ENCODE peak calls at places on chromosome 1, in five cellular contexts. S is uterus, G is A549, I is tibial nerve, D is thyroid gland. K is an unnamed sample.

GRCh38 chr1:44249543-44249942 is 36.3 kb downstream of the DMAP1 start:
- DNase-seq in S (no peak), G (no peak), I (no peak), D (peak; percentile 11), K (no peak)

GRCh38 chr1:197224160-197224559 is 43.9 kb upstream of the CRB1 start:
- DNase-seq in S (no peak), G (no peak), I (no peak), D (no peak), K (no peak)

GRCh38 chr1:8152731-8153702 is 126.9 kb upstream of the ERRFI1 start:
- DNase-seq in S (no peak), G (peak; percentile 27), I (no peak), D (no peak), K (no peak)

GRCh38 chr1:215119719-215120118 is 37.2 kb downstream of the KCNK2 start:
- DNase-seq in S (no peak), G (no peak), I (peak; percentile 25), D (no peak), K (no peak)

GRCh38 chr1:42931911-42932422 is 26.7 kb downstream of the SLC2A1 start:
- DNase-seq in S (no peak), G (peak; percentile 42), I (no peak), D (peak; percentile 84), K (no peak)

GRCh38 chr1:177952249-177952648 is 17.6 kb downstream of the SEC16B start:
- DNase-seq in S (no peak), G (no peak), I (no peak), D (no peak), K (no peak)

GRCh38 chr1:117585086-117585485 is 20.8 kb upstream of the TENT5C start:
- DNase-seq in S (no peak), G (no peak), I (no peak), D (no peak), K (no peak)

GRCh38 chr1:17198476-17199258 is 6.3 kb upstream of the PADI1 start:
- DNase-seq in S (no peak), G (no peak), I (no peak), D (no peak), K (no peak)

GRCh38 chr1:221743416-221744208 is 1.7 kb upstream of the DUSP10 start:
- DNase-seq in S (no peak), G (no peak), I (no peak), D (peak; percentile 89), K (no peak)

GRCh38 chr1:37255111-37255795 is 219.1 kb upstream of the ZC3H12A start:
- DNase-seq in S (no peak), G (peak; percentile 19), I (no peak), D (peak; percentile 4), K (no peak)

GRCh38 chr1:155086182-155086741 is 7.6 kb downstream of the EFNA3 start:
- DNase-seq in S (peak; percentile 75), G (peak; percentile 69), I (peak; percentile 78), D (peak; percentile 65), K (peak; percentile 84)

GRCh38 chr1:194862129-194862528 is 1675.7 kb upstream of the B3GALT2 start:
- DNase-seq in S (no peak), G (no peak), I (no peak), D (no peak), K (no peak)

DNA sequence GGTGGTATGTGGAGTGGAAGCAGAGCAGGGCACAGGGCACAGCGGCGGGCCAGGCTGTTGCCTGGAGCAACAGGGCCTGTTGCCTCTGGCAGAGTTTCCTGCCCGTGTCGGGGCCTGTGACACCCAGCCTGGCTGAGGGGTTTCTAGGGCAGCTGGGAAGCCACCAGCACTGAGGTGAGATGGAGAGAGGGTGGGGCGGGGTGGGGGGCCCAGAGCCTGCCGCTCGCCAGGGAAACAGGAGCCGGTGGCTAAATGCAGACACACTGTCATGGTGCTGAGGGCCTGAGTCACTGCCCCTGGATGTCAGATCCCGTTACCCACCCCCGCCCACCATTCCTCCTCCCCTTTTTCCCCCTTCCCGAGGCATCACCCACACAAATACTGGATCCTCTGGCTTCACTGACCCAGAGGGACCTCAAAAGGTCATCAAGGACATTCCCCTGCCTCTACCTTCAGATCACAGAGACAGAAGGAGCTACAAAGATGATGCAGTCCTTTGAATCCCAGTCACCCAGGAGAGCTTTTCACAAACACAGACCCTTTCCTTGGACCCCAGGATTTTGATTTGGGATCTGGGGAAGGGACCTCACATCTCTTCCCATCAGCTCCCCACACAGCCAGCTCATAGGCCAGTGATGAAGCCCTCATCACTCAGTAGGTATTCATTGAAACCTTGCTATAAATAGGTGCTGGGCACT is 1.9 kb upstream of the HSPB7 start:
- DNase-seq in S (peak; percentile 43), G (no peak), I (no peak), D (peak; percentile 67), K (no peak)
- TF ChIP-seq POLR2A in S (no peak), G (no peak), I (no peak), D (no peak), K (no peak)

DNA sequence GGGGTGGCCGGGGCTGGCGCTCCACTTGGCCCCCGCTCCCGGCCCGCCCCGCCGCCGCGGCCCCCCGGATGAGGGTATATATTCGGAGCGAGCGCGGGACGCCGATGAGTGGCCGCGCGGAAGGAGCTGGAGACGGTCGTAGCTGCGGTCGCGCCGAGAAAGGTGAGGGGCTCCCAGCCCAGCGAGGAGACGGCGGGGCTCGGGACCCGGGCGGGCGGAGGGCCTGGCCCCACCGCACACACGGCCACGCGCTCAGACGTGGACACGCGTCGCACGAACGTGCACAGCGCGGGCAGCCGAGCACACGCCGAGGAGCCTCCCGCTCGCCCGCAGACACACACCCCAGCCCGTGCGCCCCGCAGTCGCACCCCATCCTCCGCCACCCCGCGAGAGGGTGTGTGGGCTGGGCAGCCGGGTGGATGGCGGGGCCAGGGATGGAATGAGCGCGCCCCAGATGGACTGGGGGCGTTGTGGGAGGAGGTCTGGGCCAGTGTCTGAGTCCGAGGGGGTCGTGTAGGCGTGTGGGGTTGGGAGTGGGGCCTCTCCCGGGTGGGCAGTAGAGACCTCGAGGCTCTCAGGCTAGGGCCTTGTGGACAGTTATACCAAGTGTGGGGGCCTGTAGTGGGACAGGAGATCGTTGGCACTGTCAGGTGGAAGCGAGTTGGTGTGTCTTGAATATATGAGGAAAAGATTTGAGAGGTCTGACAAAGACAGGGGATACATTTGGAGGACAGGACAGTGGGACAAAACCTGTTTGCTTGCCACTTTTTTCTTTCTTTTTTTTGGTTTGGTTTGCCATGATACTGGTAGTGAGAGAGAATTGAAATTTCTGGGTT is at the start of gene UAP1:
- DNase-seq in S (no peak), G (no peak), I (peak; percentile 25), D (no peak), K (no peak)
- TF ChIP-seq POLR2A in S (peak; percentile 6), G (peak; percentile 83), I (peak; percentile 77), D (peak; percentile 74), K (peak; percentile 100)

DNA sequence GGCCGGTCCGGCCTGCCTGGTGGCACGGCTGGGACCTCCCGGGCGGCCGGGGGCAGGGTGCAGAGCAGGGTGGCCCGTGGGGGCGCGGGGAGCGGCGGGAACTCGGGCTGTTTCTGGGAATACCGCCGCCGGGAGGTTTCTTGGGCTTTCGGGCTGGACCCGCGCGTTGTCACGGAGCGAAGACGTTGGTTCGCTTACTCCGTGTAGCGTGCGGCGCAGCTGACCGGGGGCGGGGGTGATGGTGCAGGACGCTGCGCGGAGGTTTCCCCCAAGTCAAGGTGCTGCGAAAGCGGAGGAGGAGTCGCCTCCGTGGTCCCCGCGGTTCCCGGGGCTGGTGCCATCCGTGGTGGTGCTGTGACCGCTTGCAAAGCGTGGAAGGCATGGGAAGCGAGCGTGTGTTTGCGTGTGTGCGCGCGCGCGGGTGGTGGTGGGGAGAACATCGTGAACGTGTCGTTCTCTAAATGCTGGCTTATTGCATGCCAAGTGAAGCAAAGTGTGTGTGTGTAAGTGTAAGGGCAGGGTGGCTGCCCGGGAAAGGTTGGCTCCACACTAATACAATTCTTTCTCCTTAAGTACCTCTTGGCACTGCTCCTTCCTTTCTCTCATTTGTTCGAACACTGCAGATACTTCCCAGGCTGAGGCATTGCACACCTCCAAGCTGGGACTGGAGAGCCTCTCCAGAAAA is 1.1 kb downstream of the RYR2 start:
- DNase-seq in S (no peak), G (no peak), I (no peak), D (peak; percentile 72), K (no peak)
- TF ChIP-seq POLR2A in S (no peak), G (no peak), I (no peak), D (no peak), K (no peak)

DNA sequence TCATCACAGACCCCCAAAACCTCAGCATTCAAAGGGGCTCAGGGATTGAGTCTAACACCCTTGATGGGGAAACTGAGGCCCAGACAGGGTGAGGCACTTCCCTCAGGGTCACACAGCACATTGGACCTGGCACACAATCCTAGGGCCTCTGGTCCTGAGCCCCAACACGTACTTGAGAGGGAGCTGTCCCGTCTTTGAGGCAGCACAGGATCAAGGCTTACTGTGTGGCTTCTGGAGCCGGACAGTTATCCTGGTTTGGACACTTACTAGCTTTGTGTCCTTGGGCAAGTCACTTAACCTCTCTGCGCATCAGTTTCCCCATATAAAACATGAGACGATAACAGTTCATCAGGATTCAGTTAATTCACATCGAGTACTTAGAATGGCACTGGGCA is 26.5 kb downstream of the RUNX3 start:
- DNase-seq in S (no peak), G (no peak), I (no peak), D (no peak), K (no peak)
- TF ChIP-seq POLR2A in S (no peak), G (no peak), I (no peak), D (no peak), K (no peak)

GRCh38 chr1:161165742-161166668 is at the start of gene PPOX:
- DNase-seq in S (peak; percentile 93), G (peak; percentile 99), I (peak; percentile 97), D (peak; percentile 98), K (peak; percentile 89)
- TF ChIP-seq POLR2A in S (peak; percentile 58), G (peak; percentile 70), I (no peak), D (no peak), K (peak; percentile 75)

GRCh38 chr1:54220004-54220811 is 20.2 kb downstream of the MRPL37 start:
- DNase-seq in S (peak; percentile 51), G (no peak), I (peak; percentile 37), D (peak; percentile 54), K (no peak)
- TF ChIP-seq POLR2A in S (no peak), G (no peak), I (no peak), D (no peak), K (no peak)

DNA sequence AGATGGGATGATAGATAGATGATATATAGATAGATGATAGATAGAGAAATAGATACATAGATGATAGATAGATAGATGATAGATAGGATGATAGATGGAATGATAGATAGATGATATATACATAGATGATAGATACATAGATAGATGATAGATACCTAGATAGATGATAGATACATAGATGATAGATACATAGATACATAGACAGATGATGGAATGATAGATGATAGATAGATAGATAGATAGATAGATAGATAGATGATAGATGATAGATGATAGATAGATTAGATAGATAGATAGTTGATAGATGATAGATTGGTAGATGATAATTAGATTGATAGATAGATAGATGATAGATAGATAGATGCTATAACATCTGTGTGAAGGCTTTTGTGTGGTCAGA is 201.7 kb upstream of the RAB4A start:
- DNase-seq in S (no peak), G (no peak), I (no peak), D (no peak), K (no peak)
- TF ChIP-seq POLR2A in S (no peak), G (no peak), I (no peak), D (no peak), K (no peak)

GRCh38 chr1:225427249-225428065 is at the start of gene LBR:
- DNase-seq in S (no peak), G (no peak), I (no peak), D (peak; percentile 43), K (no peak)
- TF ChIP-seq POLR2A in S (peak; percentile 93), G (no peak), I (no peak), D (peak; percentile 47), K (peak; percentile 69)